ENCODE peak calls at places on chromosome 18, in five cellular contexts. N is kidney, T is aorta, Y is tibial nerve, Q is A549. S is an unnamed sample. For H3K9me3, the result is how much of the 10 kb centered on the place peaks cover.

GRCh38 chr18:62555135-62555534 is 32.3 kb downstream of the ZCCHC2 start:
- DNase-seq in N (no peak), T (no peak), Y (no peak), Q (peak), S (no peak)

GRCh38 chr18:62881509-62882016 is 166.2 kb downstream of the PHLPP1 start:
- DNase-seq in N (no peak), T (peak), Y (no peak), Q (peak), S (no peak)

GRCh38 chr18:61852496-61852895 is 40.3 kb downstream of the RNF152 start:
- DNase-seq in N (no peak), T (no peak), Y (no peak), Q (no peak), S (no peak)

GRCh38 chr18:3704556-3705162 is 254.7 kb downstream of the TGIF1 start:
- DNase-seq in N (no peak), T (no peak), Y (no peak), Q (no peak), S (no peak)

GRCh38 chr18:35178260-35178659 is 62.6 kb upstream of the ZNF397 start:
- DNase-seq in N (no peak), T (no peak), Y (no peak), Q (no peak), S (no peak)

GRCh38 chr18:77013777-77014525 is 118.6 kb downstream of the MBP start:
- DNase-seq in N (peak), T (peak), Y (peak), Q (no peak), S (no peak)

GRCh38 chr18:21183670-21184069 is 58.4 kb upstream of the GREB1L start:
- DNase-seq in N (no peak), T (no peak), Y (no peak), Q (no peak), S (no peak)

GRCh38 chr18:24089059-24089458 is 49.8 kb upstream of the CABYR start:
- DNase-seq in N (no peak), T (no peak), Y (no peak), Q (no peak), S (no peak)

GRCh38 chr18:51078026-51078425 is 48.0 kb downstream of the SMAD4 start:
- DNase-seq in N (no peak), T (no peak), Y (no peak), Q (no peak), S (no peak)

GRCh38 chr18:24922491-24922890 is 429.5 kb downstream of the ZNF521 start:
- DNase-seq in N (no peak), T (no peak), Y (no peak), Q (no peak), S (no peak)

GRCh38 chr18:79600141-79600540 is 79.5 kb upstream of the CTDP1 start:
- DNase-seq in N (peak), T (no peak), Y (peak), Q (no peak), S (no peak)

GRCh38 chr18:76519156-76519549 is 24.1 kb upstream of the ZNF516 start:
- DNase-seq in N (peak), T (no peak), Y (no peak), Q (no peak), S (no peak)

GRCh38 chr18:62372156-62372555 is 47.0 kb downstream of the TNFRSF11A start:
- DNase-seq in N (no peak), T (no peak), Y (no peak), Q (no peak), S (no peak)

GRCh38 chr18:22282311-22283235 is 113.2 kb downstream of the GATA6 start:
- DNase-seq in N (no peak), T (no peak), Y (no peak), Q (peak), S (no peak)

GRCh38 chr18:79799619-79800352 is 2.0 kb downstream of the KCNG2 start:
- DNase-seq in N (peak), T (no peak), Y (no peak), Q (no peak), S (no peak)

DNA sequence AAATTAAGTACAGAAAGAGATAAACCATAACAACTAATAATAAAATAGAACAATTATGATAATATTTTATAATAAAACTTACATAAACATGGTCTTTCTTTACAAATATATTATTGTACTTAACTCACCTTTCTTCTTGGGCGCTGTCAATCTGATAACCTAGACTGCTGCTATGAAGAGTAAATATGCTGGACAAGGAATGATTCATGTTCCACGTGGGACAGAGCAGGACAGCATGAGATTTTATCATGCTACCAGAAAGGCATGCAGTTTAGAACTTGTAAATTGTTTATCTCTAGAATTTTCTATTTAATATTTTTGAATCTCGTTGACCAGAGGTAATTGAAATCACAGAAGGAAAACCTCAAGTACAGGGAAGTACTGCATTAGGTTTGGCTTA is 210.7 kb downstream of the ANKRD30B start:
- DNase-seq in N (no peak), T (no peak), Y (no peak), Q (no peak), S (no peak)
- H3K9me3 ChIP-seq in N (under half), T (under half), Y (under half), Q (under half), S (under half)

GRCh38 chr18:14939141-14939540 is 191.2 kb downstream of the ANKRD30B start:
- DNase-seq in N (peak), T (no peak), Y (no peak), Q (no peak), S (no peak)

GRCh38 chr18:14933049-14933851 is 185.3 kb downstream of the ANKRD30B start:
- DNase-seq in N (no peak), T (no peak), Y (no peak), Q (no peak), S (no peak)

GRCh38 chr18:14937271-14937670 is 189.3 kb downstream of the ANKRD30B start:
- DNase-seq in N (no peak), T (no peak), Y (no peak), Q (no peak), S (no peak)

GRCh38 chr18:14936313-14936712 is 188.3 kb downstream of the ANKRD30B start:
- DNase-seq in N (no peak), T (no peak), Y (no peak), Q (no peak), S (no peak)

DNA sequence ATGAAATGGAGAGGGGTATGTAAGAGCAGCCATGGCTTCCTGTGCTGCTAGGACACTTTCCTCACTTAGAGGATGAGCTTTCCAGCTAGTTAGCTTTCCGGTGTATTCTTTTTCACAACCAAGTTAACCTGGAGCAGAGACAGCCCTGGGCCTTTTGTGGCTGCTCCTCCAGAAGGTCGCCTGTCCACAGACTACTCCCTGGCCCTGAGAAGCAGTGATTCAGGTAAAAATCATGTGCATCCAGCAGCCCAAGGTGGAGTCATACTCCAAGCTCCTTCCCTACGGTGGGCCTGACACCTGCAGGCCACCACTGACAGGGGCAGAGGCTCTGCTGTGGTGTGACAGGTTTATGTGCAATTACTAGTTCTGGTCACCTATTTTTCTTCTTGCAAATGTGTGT is 187.2 kb downstream of the ANKRD30B start:
- DNase-seq in N (no peak), T (no peak), Y (no peak), Q (no peak), S (no peak)
- H3K9me3 ChIP-seq in N (under half), T (under half), Y (under half), Q (under half), S (under half)

GRCh38 chr18:12159446-12159845 is 65.8 kb downstream of the ANKRD62 start:
- DNase-seq in N (no peak), T (no peak), Y (no peak), Q (no peak), S (no peak)

DNA sequence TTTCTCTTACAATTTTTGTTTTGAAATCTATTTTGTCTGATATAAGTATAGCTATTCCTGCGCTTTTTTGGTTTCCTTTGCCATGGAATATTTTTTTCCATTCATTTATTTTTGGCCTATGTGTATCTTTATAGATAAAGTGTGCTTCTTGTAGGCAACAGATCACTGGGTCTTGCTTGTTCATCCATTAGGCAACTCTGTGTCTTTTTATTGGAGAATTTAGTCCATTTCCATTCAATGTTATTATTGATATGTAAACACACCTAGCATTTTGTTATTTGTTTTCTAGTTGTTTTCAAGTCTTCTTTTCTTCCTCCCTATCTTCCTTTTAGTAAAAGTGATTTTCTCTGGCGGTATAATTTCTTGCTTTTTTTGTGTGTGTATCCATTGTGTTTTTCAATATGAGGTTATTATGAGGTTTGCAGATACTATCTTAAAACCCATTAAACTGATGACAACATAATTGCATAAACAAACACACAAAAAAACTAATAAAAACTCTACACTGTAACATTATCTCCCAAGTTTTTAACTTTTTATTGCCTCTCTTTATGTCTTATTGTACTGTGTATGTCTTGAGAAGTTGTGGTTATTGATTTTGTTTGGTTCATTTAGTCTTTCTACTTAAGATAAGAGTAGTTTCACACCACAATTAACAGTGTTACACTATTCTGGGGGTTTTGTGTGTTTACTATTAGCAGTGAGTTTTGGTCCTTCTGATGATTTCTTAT is 71.6 kb downstream of the ANKRD62 start:
- DNase-seq in N (no peak), T (no peak), Y (no peak), Q (no peak), S (no peak)
- H3K9me3 ChIP-seq in N (under half), T (under half), Y (under half), Q (under half), S (under half)

GRCh38 chr18:13337369-13337768 is 118.8 kb downstream of the LDLRAD4 start:
- DNase-seq in N (no peak), T (no peak), Y (no peak), Q (no peak), S (no peak)
- H3K9me3 ChIP-seq in N (under half), T (under half), Y (under half), Q (under half), S (under half)

S was measured in BE2C.